ENCODE peak calls at places on chromosomes 3 and 15, in five cellular contexts. One of them, this sample, is unnamed.

GRCh38 chr15:70741677-70742293 is 21.6 kb downstream of the UACA start:
- DNase-seq in mammary epithelial cell: peak; percentile 75
- DNase-seq in sigmoid colon: no peak
- DNase-seq in activated CD8-positive, alpha-beta memory T cell treated with anti-CD3 and anti-CD28 coated beads for 24 hours: no peak
- DNase-seq in neuronal stem cell: no peak
- DNase-seq in this sample: no peak

GRCh38 chr3:49171119-49171774 is at the start of gene KLHDC8B:
- DNase-seq in mammary epithelial cell: peak; percentile 63
- DNase-seq in sigmoid colon: peak; percentile 96
- DNase-seq in activated CD8-positive, alpha-beta memory T cell treated with anti-CD3 and anti-CD28 coated beads for 24 hours: peak; percentile 96
- DNase-seq in neuronal stem cell: peak; percentile 89
- DNase-seq in this sample: peak; percentile 95

GRCh38 chr3:185688808-185689207 is 102.7 kb downstream of the SENP2 start:
- DNase-seq in mammary epithelial cell: peak; percentile 99
- DNase-seq in sigmoid colon: no peak
- DNase-seq in activated CD8-positive, alpha-beta memory T cell treated with anti-CD3 and anti-CD28 coated beads for 24 hours: no peak
- DNase-seq in neuronal stem cell: no peak
- DNase-seq in this sample: no peak

GRCh38 chr3:41247055-41247454 is 47.8 kb downstream of the CTNNB1 start:
- DNase-seq in mammary epithelial cell: no peak
- DNase-seq in sigmoid colon: no peak
- DNase-seq in activated CD8-positive, alpha-beta memory T cell treated with anti-CD3 and anti-CD28 coated beads for 24 hours: no peak
- DNase-seq in neuronal stem cell: no peak
- DNase-seq in this sample: no peak

GRCh38 chr3:33664195-33664594 is 53.9 kb downstream of the CLASP2 start:
- DNase-seq in mammary epithelial cell: peak; percentile 62
- DNase-seq in sigmoid colon: no peak
- DNase-seq in activated CD8-positive, alpha-beta memory T cell treated with anti-CD3 and anti-CD28 coated beads for 24 hours: no peak
- DNase-seq in neuronal stem cell: no peak
- DNase-seq in this sample: no peak

GRCh38 chr3:170725285-170725731 is 139.4 kb upstream of the SLC7A14 start:
- DNase-seq in mammary epithelial cell: no peak
- DNase-seq in sigmoid colon: no peak
- DNase-seq in activated CD8-positive, alpha-beta memory T cell treated with anti-CD3 and anti-CD28 coated beads for 24 hours: no peak
- DNase-seq in neuronal stem cell: no peak
- DNase-seq in this sample: no peak

GRCh38 chr15:96687388-96688107 is 357.0 kb downstream of the NR2F2 start:
- DNase-seq in mammary epithelial cell: no peak
- DNase-seq in sigmoid colon: no peak
- DNase-seq in activated CD8-positive, alpha-beta memory T cell treated with anti-CD3 and anti-CD28 coated beads for 24 hours: no peak
- DNase-seq in neuronal stem cell: no peak
- DNase-seq in this sample: no peak

GRCh38 chr3:9141903-9142302 is 107.5 kb downstream of the SRGAP3 start:
- DNase-seq in mammary epithelial cell: peak; percentile 40
- DNase-seq in sigmoid colon: no peak
- DNase-seq in activated CD8-positive, alpha-beta memory T cell treated with anti-CD3 and anti-CD28 coated beads for 24 hours: no peak
- DNase-seq in neuronal stem cell: no peak
- DNase-seq in this sample: no peak

GRCh38 chr3:183966361-183966791 is 51.3 kb downstream of the ABCC5 start:
- DNase-seq in mammary epithelial cell: peak; percentile 2
- DNase-seq in sigmoid colon: no peak
- DNase-seq in activated CD8-positive, alpha-beta memory T cell treated with anti-CD3 and anti-CD28 coated beads for 24 hours: no peak
- DNase-seq in neuronal stem cell: no peak
- DNase-seq in this sample: no peak

GRCh38 chr3:171281256-171281655 is 178.9 kb downstream of the TNIK start:
- DNase-seq in mammary epithelial cell: no peak
- DNase-seq in sigmoid colon: no peak
- DNase-seq in activated CD8-positive, alpha-beta memory T cell treated with anti-CD3 and anti-CD28 coated beads for 24 hours: no peak
- DNase-seq in neuronal stem cell: no peak
- DNase-seq in this sample: no peak

GRCh38 chr15:23039917-23040281 is 530 bp upstream of the TUBGCP5 start:
- DNase-seq in mammary epithelial cell: no peak
- DNase-seq in sigmoid colon: no peak
- DNase-seq in activated CD8-positive, alpha-beta memory T cell treated with anti-CD3 and anti-CD28 coated beads for 24 hours: no peak
- DNase-seq in neuronal stem cell: no peak
- DNase-seq in this sample: no peak

GRCh38 chr3:153927107-153927506 is 194.1 kb upstream of the ARHGEF26 start:
- DNase-seq in mammary epithelial cell: peak; percentile 54
- DNase-seq in sigmoid colon: no peak
- DNase-seq in activated CD8-positive, alpha-beta memory T cell treated with anti-CD3 and anti-CD28 coated beads for 24 hours: no peak
- DNase-seq in neuronal stem cell: no peak
- DNase-seq in this sample: no peak

GRCh38 chr3:80767599-80767998 is 993.8 kb downstream of the GBE1 start:
- DNase-seq in mammary epithelial cell: no peak
- DNase-seq in sigmoid colon: no peak
- DNase-seq in activated CD8-positive, alpha-beta memory T cell treated with anti-CD3 and anti-CD28 coated beads for 24 hours: no peak
- DNase-seq in neuronal stem cell: no peak
- DNase-seq in this sample: no peak

GRCh38 chr15:89105147-89105546 is 16.9 kb downstream of the ABHD2 start:
- DNase-seq in mammary epithelial cell: peak; percentile 71
- DNase-seq in sigmoid colon: no peak
- DNase-seq in activated CD8-positive, alpha-beta memory T cell treated with anti-CD3 and anti-CD28 coated beads for 24 hours: no peak
- DNase-seq in neuronal stem cell: no peak
- DNase-seq in this sample: no peak

This sample was measured in neural progenitor cell.